ENCODE peak calls at places on chromosome X, in seven cellular contexts. Z is lower lobe of right lung; A is activated CD4-positive, alpha-beta T cell treated with anti-CD3 and anti-CD28 coated beads for 24 hours; F is stimulated activated naive B cell treated with anti-CD40 and anti-IgM and Interleukin-4, amounts not matched to agents 10 μg/mL and 1 μg/mL and 100 μg/mL, for 72 hours; Q is pulmonary artery endothelial cell; I is amniotic stem cell; N is stimulated activated CD8-positive, alpha-beta memory T cell treated with anti-CD3 and anti-CD28 coated beads, Interleukin-2, amount 100 ng/mL, for 1 hour. Y is an unnamed sample.

GRCh38 chrX:108299101-108299591 is 139.1 kb downstream of the COL4A6 start:
- DNase-seq in Z (no peak), A (no peak), F (no peak), Q (no peak), I (no peak), N (no peak), Y (no peak)

GRCh38 chrX:38987135-38987780 is 186.0 kb downstream of the MID1IP1 start:
- DNase-seq in Z (no peak), A (no peak), F (no peak), Q (no peak), I (no peak), N (no peak), Y (peak; percentile 21)

GRCh38 chrX:129058405-129058804 is 464.9 kb downstream of the SMARCA1 start:
- DNase-seq in Z (no peak), A (no peak), F (no peak), Q (no peak), I (no peak), N (no peak), Y (no peak)

GRCh38 chrX:43703211-43703791 is 47.2 kb downstream of the MAOA start:
- DNase-seq in Z (no peak), A (no peak), F (no peak), Q (peak; percentile 83), I (peak; percentile 18), N (no peak), Y (no peak)

GRCh38 chrX:45824471-45824870 is 623.8 kb upstream of the DIPK2B start:
- DNase-seq in Z (no peak), A (peak; percentile 36), F (peak; percentile 24), Q (peak; percentile 73), I (peak; percentile 87), N (no peak), Y (peak; percentile 6)

GRCh38 chrX:134502686-134503085 is 42.7 kb downstream of the HPRT1 start:
- DNase-seq in Z (no peak), A (no peak), F (no peak), Q (no peak), I (no peak), N (no peak), Y (no peak)

GRCh38 chrX:131068945-131069719 is 11.0 kb downstream of the ARHGAP36 start:
- DNase-seq in Z (no peak), A (peak; percentile 11), F (no peak), Q (no peak), I (no peak), N (no peak), Y (no peak)

GRCh38 chrX:133781174-133781573 is 204.2 kb downstream of the GPC3 start:
- DNase-seq in Z (no peak), A (no peak), F (no peak), Q (no peak), I (no peak), N (no peak), Y (no peak)

GRCh38 chrX:43564953-43565352 is 91.1 kb upstream of the MAOA start:
- DNase-seq in Z (no peak), A (no peak), F (no peak), Q (no peak), I (no peak), N (no peak), Y (no peak)

GRCh38 chrX:109843963-109844751 is 111.1 kb upstream of the ACSL4 start:
- DNase-seq in Z (no peak), A (no peak), F (peak; percentile 12), Q (no peak), I (no peak), N (no peak), Y (no peak)

GRCh38 chrX:48540480-48540879 is 966 bp downstream of the TBC1D25 start:
- DNase-seq in Z (no peak), A (no peak), F (no peak), Q (no peak), I (no peak), N (no peak), Y (no peak)

GRCh38 chrX:101956556-101956955 is 24.7 kb upstream of the ZMAT1 start:
- DNase-seq in Z (no peak), A (no peak), F (no peak), Q (no peak), I (no peak), N (no peak), Y (no peak)

GRCh38 chrX:48579259-48579658 is 5.0 kb downstream of the RBM3 start:
- DNase-seq in Z (no peak), A (no peak), F (no peak), Q (no peak), I (no peak), N (no peak), Y (no peak)

GRCh38 chrX:71198066-71198465 is 25.0 kb upstream of the GJB1 start:
- DNase-seq in Z (no peak), A (no peak), F (peak; percentile 15), Q (no peak), I (no peak), N (no peak), Y (peak; percentile 15)

GRCh38 chrX:52271212-52271611 is 86.5 kb downstream of the MAGED4 start:
- DNase-seq in Z (no peak), A (no peak), F (no peak), Q (no peak), I (no peak), N (no peak), Y (no peak)

GRCh38 chrX:129658429-129658828 is 3.7 kb upstream of the APLN start:
- DNase-seq in Z (no peak), A (no peak), F (no peak), Q (no peak), I (no peak), N (no peak), Y (no peak)

GRCh38 chrX:105323951-105324350 is 103.5 kb upstream of the TEX13A start:
- DNase-seq in Z (no peak), A (no peak), F (no peak), Q (no peak), I (peak; percentile 16), N (no peak), Y (no peak)

GRCh38 chrX:12978205-12979010 is 3.5 kb downstream of the TMSB4X start:
- DNase-seq in Z (peak; percentile 71), A (no peak), F (peak; percentile 69), Q (peak; percentile 69), I (peak; percentile 56), N (no peak), Y (peak; percentile 66)

GRCh38 chrX:110444996-110445395 is 86.3 kb downstream of the RTL9 start:
- DNase-seq in Z (no peak), A (no peak), F (no peak), Q (no peak), I (no peak), N (no peak), Y (no peak)

GRCh38 chrX:51420610-51421009 is 75.8 kb downstream of the NUDT11 start:
- DNase-seq in Z (no peak), A (no peak), F (no peak), Q (no peak), I (peak; percentile 47), N (no peak), Y (no peak)

GRCh38 chrX:137547291-137547690 is 18.6 kb upstream of the ZIC3 start:
- DNase-seq in Z (no peak), A (no peak), F (no peak), Q (no peak), I (no peak), N (no peak), Y (no peak)

GRCh38 chrX:131979116-131979515 is 44.0 kb upstream of the STK26 start:
- DNase-seq in Z (no peak), A (no peak), F (no peak), Q (no peak), I (no peak), N (no peak), Y (no peak)